ENCODE peak calls at places on chromosomes 6 and 20, in four cellular contexts. One of them, this sample, is unnamed.

GRCh38 chr6:44269921-44270525 is at the start of gene TMEM151B:
- DNase-seq in GM12891: no peak
- DNase-seq in left kidney: peak; percentile 35
- DNase-seq in AG08395: no peak
- DNase-seq in this sample: peak; percentile 66

GRCh38 chr6:104473021-104473429 is 386.7 kb downstream of the HACE1 start:
- DNase-seq in left kidney: peak; percentile 6
- DNase-seq in AG08395: no peak
- DNase-seq in GM12891: no peak
- DNase-seq in this sample: peak; percentile 79

GRCh38 chr20:19947611-19948264 is 69.4 kb upstream of the NAA20 start:
- DNase-seq in left kidney: no peak
- DNase-seq in AG08395: peak; percentile 24
- DNase-seq in GM12891: no peak
- DNase-seq in this sample: peak; percentile 18

GRCh38 chr6:43765776-43766175 is 4.2 kb upstream of the VEGFA start:
- DNase-seq in AG08395: no peak
- DNase-seq in left kidney: no peak
- DNase-seq in GM12891: no peak
- DNase-seq in this sample: no peak

GRCh38 chr6:32086661-32087573 is 22.2 kb downstream of the TNXB start:
- DNase-seq in GM12891: peak; percentile 72
- DNase-seq in left kidney: no peak
- DNase-seq in AG08395: peak; percentile 82
- DNase-seq in this sample: no peak

GRCh38 chr20:40232288-40232687 is 456.7 kb downstream of the MAFB start:
- DNase-seq in GM12891: no peak
- DNase-seq in left kidney: no peak
- DNase-seq in AG08395: no peak
- DNase-seq in this sample: peak; percentile 4

GRCh38 chr6:141488466-141488865 is 644.3 kb upstream of the GJE1 start:
- DNase-seq in left kidney: peak; percentile 1
- DNase-seq in GM12891: no peak
- DNase-seq in AG08395: no peak
- DNase-seq in this sample: peak; percentile 40

GRCh38 chr6:43699564-43700186 is 12.1 kb upstream of the MRPS18A start:
- DNase-seq in left kidney: no peak
- DNase-seq in GM12891: no peak
- DNase-seq in AG08395: no peak
- DNase-seq in this sample: peak; percentile 98

GRCh38 chr6:135173242-135173988 is 7.7 kb upstream of the MYB start:
- DNase-seq in AG08395: no peak
- DNase-seq in GM12891: no peak
- DNase-seq in left kidney: no peak
- DNase-seq in this sample: peak; percentile 30

GRCh38 chr20:575230-575629 is 31.6 kb upstream of the CSNK2A1 start:
- DNase-seq in AG08395: no peak
- DNase-seq in left kidney: no peak
- DNase-seq in GM12891: no peak
- DNase-seq in this sample: no peak

GRCh38 chr6:17820055-17820454 is 113.3 kb upstream of the NUP153 start:
- DNase-seq in left kidney: peak; percentile 26
- DNase-seq in GM12891: no peak
- DNase-seq in AG08395: no peak
- DNase-seq in this sample: peak; percentile 61

GRCh38 chr6:166621114-166621540 is 5.9 kb downstream of the RPS6KA2 start:
- DNase-seq in AG08395: no peak
- DNase-seq in GM12891: no peak
- DNase-seq in left kidney: no peak
- DNase-seq in this sample: no peak

GRCh38 chr20:38665094-38665493 is 59.2 kb upstream of the SLC32A1 start:
- DNase-seq in AG08395: no peak
- DNase-seq in left kidney: peak; percentile 61
- DNase-seq in GM12891: no peak
- DNase-seq in this sample: no peak

GRCh38 chr20:59825944-59826759 is 107.3 kb downstream of the SYCP2 start:
- DNase-seq in left kidney: no peak
- DNase-seq in GM12891: no peak
- DNase-seq in AG08395: no peak
- DNase-seq in this sample: peak; percentile 48

GRCh38 chr20:23920408-23920780 is 40.8 kb upstream of the CST5 start:
- DNase-seq in AG08395: no peak
- DNase-seq in left kidney: no peak
- DNase-seq in GM12891: no peak
- DNase-seq in this sample: peak; percentile 17